ENCODE peak calls at places on chromosomes 12 and 14, in five cellular contexts. X is cardiac muscle cell; J is CD8-positive, alpha-beta T cell; Y is vagina; H is neural progenitor cell. G is an unnamed sample.

GRCh38 chr12:90520002-90520734 is 434.8 kb downstream of the CCER1 start:
- DNase-seq in H (no peak), Y (no peak), J (no peak), X (no peak), G (no peak)

GRCh38 chr12:124480469-124481256 is 86.7 kb downstream of the NCOR2 start:
- DNase-seq in Y (no peak), J (no peak), X (peak), H (no peak), G (no peak)

GRCh38 chr14:93962701-93963601 is 13.4 kb downstream of the ASB2 start:
- DNase-seq in J (peak), H (no peak), Y (no peak), X (no peak), G (no peak)

GRCh38 chr12:54140958-54141388 is 47.8 kb downstream of the SMUG1 start:
- DNase-seq in X (peak), J (no peak), Y (no peak), H (peak), G (no peak)

GRCh38 chr14:80426686-80427085 is 215.4 kb upstream of the DIO2 start:
- DNase-seq in Y (no peak), J (no peak), X (peak), H (no peak), G (no peak)

GRCh38 chr12:3998968-3999792 is 126.0 kb upstream of the PARP11 start:
- DNase-seq in Y (no peak), H (no peak), J (peak), X (no peak), G (no peak)

GRCh38 chr12:125191361-125192087 is 126.3 kb downstream of the AACS start:
- DNase-seq in Y (no peak), J (no peak), H (no peak), X (no peak), G (no peak)

GRCh38 chr12:131785763-131786330 is 42.3 kb upstream of the MMP17 start:
- DNase-seq in J (no peak), X (no peak), H (no peak), Y (no peak), G (no peak)

GRCh38 chr14:100278702-100279101 is 27.5 kb downstream of the SLC25A29 start:
- DNase-seq in X (peak), H (no peak), J (no peak), Y (no peak), G (no peak)

GRCh38 chr12:4119157-4119761 is 154.3 kb upstream of the CCND2 start:
- DNase-seq in J (peak), Y (no peak), H (no peak), X (no peak), G (no peak)

GRCh38 chr14:35402323-35403084 is 2.0 kb downstream of the NFKBIA start:
- DNase-seq in J (peak), H (no peak), X (no peak), Y (no peak), G (no peak)

GRCh38 chr14:88323520-88324199 is 591 bp upstream of the KCNK10 start:
- DNase-seq in Y (no peak), X (peak), J (no peak), H (peak), G (no peak)

GRCh38 chr14:77036484-77037337 is 8.2 kb upstream of the IRF2BPL start:
- DNase-seq in H (no peak), J (no peak), X (peak), Y (peak), G (no peak)

GRCh38 chr12:92654929-92655328 is 47.9 kb upstream of the PLEKHG7 start:
- DNase-seq in Y (no peak), H (no peak), J (no peak), X (peak), G (no peak)
- H3K27ac ChIP-seq in Y (no peak), H (no peak), J (no peak), X (no peak), G (no peak)

GRCh38 chr12:29692237-29692636 is 91.5 kb downstream of the TMTC1 start:
- DNase-seq in Y (no peak), X (no peak), J (no peak), H (no peak), G (no peak)

GRCh38 chr12:29693962-29694361 is 89.8 kb downstream of the TMTC1 start:
- DNase-seq in Y (no peak), X (no peak), J (no peak), H (no peak), G (no peak)

GRCh38 chr12:29691146-29691854 is 92.4 kb downstream of the TMTC1 start:
- DNase-seq in H (peak), J (no peak), X (no peak), Y (no peak), G (no peak)

GRCh38 chr12:29690728-29691127 is 93.0 kb downstream of the TMTC1 start:
- DNase-seq in J (no peak), H (no peak), X (no peak), Y (no peak), G (no peak)

GRCh38 chr12:29688914-29689313 is 94.8 kb downstream of the TMTC1 start:
- DNase-seq in Y (no peak), J (no peak), H (no peak), X (no peak), G (no peak)
- H3K4me3 ChIP-seq in Y (no peak), J (no peak), H (no peak), X (no peak), G (no peak)

GRCh38 chr14:36944307-36945010 is 227.9 kb downstream of the SLC25A21 start:
- DNase-seq in H (no peak), J (no peak), Y (no peak), X (no peak), G (no peak)

GRCh38 chr14:36949371-36949770 is 223.0 kb downstream of the SLC25A21 start:
- DNase-seq in H (no peak), X (no peak), Y (no peak), J (no peak), G (no peak)

GRCh38 chr14:36946872-36947271 is 225.5 kb downstream of the SLC25A21 start:
- DNase-seq in X (no peak), Y (no peak), H (no peak), J (no peak), G (no peak)

GRCh38 chr14:36948157-36948859 is 224.1 kb downstream of the SLC25A21 start:
- DNase-seq in J (no peak), H (no peak), Y (no peak), X (no peak), G (no peak)

GRCh38 chr14:36947362-36947761 is 225.0 kb downstream of the SLC25A21 start:
- DNase-seq in X (no peak), H (no peak), J (no peak), Y (no peak), G (no peak)
- H3K27ac ChIP-seq in X (no peak), H (no peak), J (no peak), Y (no peak), G (no peak)

DNA sequence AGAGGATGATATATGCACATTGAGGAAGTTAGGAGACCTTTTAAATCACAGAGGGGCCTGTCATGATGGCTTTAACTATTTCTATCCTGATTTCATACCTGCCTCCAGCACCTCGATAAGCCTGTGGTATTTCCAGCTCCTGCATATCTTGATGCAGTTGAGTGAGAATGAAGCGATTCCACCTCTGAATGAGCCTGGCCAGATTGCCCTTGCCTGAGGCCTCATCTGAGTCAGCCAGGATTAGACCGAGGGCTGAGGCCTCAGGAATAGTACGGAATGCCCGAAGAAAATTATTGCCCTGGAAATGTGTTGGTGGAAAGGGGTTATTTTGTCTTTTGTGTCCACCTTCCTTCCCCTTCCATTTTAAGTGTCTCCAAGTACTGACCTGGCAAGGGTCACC is 8.4 kb upstream of the CNPY2 start:
- DNase-seq in X (no peak), J (no peak), Y (no peak), H (no peak), G (no peak)
- H3K4me3 ChIP-seq in X (no peak), J (no peak), Y (no peak), H (no peak), G (no peak)

DNA sequence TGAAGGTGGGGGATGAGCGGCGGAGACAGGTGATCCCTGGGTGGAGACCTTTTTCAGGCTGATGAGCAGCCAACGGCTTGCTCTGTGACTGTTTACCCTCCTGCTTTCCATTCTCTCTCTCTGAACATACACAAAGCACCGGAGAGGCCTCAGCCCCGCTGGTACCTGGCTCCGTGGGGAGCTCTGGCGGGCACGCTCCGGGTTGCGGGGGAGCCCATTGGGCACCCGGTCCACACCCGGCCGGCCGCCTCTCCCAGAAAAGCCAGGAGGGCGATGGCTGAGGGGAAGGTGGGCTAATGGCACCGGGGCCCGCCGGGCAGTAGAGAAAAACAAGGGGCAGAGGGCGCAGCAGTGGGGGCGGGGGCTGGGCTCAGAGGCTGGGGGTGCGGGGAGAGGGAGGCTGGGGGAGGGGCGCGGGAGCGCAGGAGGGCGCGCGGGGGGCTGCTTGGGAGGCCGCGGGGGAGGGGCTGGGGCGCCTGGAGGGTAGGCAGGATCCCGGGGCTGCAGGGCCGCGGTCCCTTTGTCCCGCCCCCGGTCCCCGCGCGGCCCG is 422 bp downstream of the SMARCC2 start:
- DNase-seq in X (no peak), Y (no peak), H (peak), J (no peak), G (no peak)
- H3K27ac ChIP-seq in X (peak), Y (peak), H (peak), J (peak), G (peak)

DNA sequence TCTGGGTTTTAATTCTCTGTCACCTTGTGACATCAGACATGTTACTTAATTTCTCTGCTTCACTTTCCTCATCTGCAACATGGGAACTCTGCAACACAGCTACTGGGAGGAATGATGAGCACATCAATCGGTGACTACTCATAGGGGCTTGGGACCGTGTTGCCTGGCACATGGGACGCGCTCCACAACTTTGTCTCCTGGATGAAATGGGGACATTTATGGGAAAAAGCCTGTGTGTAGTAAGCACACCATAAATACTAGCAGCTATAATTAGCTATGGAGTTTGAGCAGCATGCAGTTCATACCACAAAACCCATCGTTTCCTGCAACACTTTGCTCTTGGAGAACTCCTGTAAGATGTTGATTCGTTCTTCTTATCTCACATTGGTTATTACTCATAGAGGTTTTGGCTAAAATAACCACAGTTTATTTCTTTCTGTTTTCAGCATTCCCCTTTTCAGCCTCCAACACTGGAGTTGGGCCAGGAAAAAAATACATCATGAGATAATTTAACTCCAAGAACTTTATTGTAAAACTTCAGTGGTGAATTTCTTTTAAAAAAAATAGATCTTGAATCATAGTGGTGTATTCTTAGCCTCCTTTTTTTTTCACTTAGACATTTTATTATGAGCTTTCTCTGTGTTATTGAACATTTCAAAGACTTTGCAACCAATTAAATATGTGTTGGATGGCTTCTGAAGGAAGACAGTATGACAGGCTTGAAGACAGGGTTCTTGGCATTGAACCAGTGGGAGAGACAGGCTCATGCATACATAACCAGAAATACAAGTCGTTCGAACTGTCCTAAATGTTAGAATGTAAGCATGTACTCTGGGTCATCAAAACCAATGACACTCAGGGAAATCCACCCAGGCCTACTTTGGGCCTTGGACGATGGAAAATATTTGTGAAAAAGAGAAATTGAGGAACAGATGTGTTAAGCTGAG is 72.7 kb downstream of the RIN3 start:
- DNase-seq in X (peak), H (no peak), J (peak), Y (no peak), G (peak)
- H3K4me3 ChIP-seq in X (no peak), H (no peak), J (peak), Y (no peak), G (peak)

GRCh38 chr12:46956451-46957035 is 122.9 kb upstream of the PCED1B start:
- DNase-seq in Y (no peak), H (no peak), J (no peak), X (no peak), G (no peak)
- H3K27ac ChIP-seq in Y (no peak), H (no peak), J (no peak), X (no peak), G (no peak)

GRCh38 chr12:12734054-12734453 is 16.9 kb downstream of the CDKN1B start:
- DNase-seq in X (peak), J (no peak), H (no peak), Y (no peak), G (no peak)
- H3K4me3 ChIP-seq in X (no peak), J (no peak), H (no peak), Y (no peak), G (no peak)

G was measured in thoracic aorta.